ENCODE peak calls at places on chromosomes 3 and 15, in four cellular contexts. Q, B, J and M are unnamed samples.

GRCh38 chr3:72133329-72134011 is 348.5 kb upstream of the PROK2 start:
- DNase-seq in Q (no peak), J (no peak), B (peak), M (no peak)

GRCh38 chr3:126516152-126516935 is 1.2 kb downstream of the UROC1 start:
- DNase-seq in J (no peak), Q (no peak), B (no peak), M (no peak)

GRCh38 chr15:51634591-51635198 is 12.1 kb upstream of the DMXL2 start:
- DNase-seq in Q (no peak), J (no peak), B (no peak), M (no peak)

GRCh38 chr3:48428863-48429415 is 947 bp downstream of the PLXNB1 start:
- DNase-seq in Q (no peak), B (no peak), J (no peak), M (peak)

GRCh38 chr3:52029053-52029452 is 27.3 kb downstream of the DUSP7 start:
- DNase-seq in Q (no peak), B (no peak), J (no peak), M (peak)

GRCh38 chr3:136939489-136939888 is 18.3 kb upstream of the IL20RB start:
- DNase-seq in J (no peak), Q (no peak), B (no peak), M (no peak)

GRCh38 chr3:127728417-127728816 is 55.7 kb downstream of the ABTB1 start:
- DNase-seq in Q (no peak), J (no peak), B (no peak), M (no peak)

GRCh38 chr3:52554026-52554755 is 17.8 kb downstream of the UQCC5 start:
- DNase-seq in Q (no peak), B (no peak), J (no peak), M (no peak)

GRCh38 chr3:160686955-160687535 is 10.1 kb downstream of the ARL14 start:
- DNase-seq in B (peak), J (no peak), Q (no peak), M (peak)

GRCh38 chr3:39429466-39429865 is 22.9 kb downstream of the RPSA start:
- DNase-seq in B (no peak), Q (no peak), J (no peak), M (no peak)

GRCh38 chr15:33789141-33789540 is 179.2 kb upstream of the CHRM5 start:
- DNase-seq in B (no peak), Q (no peak), J (no peak), M (no peak)

GRCh38 chr3:98573231-98573728 is 20.1 kb downstream of the CPOX start:
- DNase-seq in B (no peak), Q (peak), J (no peak), M (peak)

GRCh38 chr3:190514163-190515153 is 573 bp downstream of the IL1RAP start:
- DNase-seq in Q (peak), B (peak), J (no peak), M (peak)

GRCh38 chr15:40493089-40493840 is 22.5 kb downstream of the CHST14 start:
- DNase-seq in B (no peak), J (no peak), Q (no peak), M (no peak)

GRCh38 chr3:140103986-140104645 is 169.1 kb downstream of the CLSTN2 start:
- DNase-seq in J (no peak), B (no peak), Q (no peak), M (no peak)

GRCh38 chr3:134801204-134801958 is 6.3 kb downstream of the EPHB1 start:
- DNase-seq in B (no peak), Q (no peak), J (no peak), M (no peak)

GRCh38 chr3:57227930-57228733 is 603 bp downstream of the APPL1 start:
- DNase-seq in J (no peak), B (no peak), Q (peak), M (peak)

GRCh38 chr3:73255609-73256029 is 194.2 kb downstream of the EBLN2 start:
- DNase-seq in J (no peak), Q (no peak), B (no peak), M (peak)

GRCh38 chr15:62477929-62478328 is 312.8 kb upstream of the C2CD4B start:
- DNase-seq in B (no peak), J (no peak), Q (no peak), M (no peak)

GRCh38 chr3:36362973-36363372 is 17.3 kb upstream of the STAC start:
- DNase-seq in Q (peak), J (no peak), B (peak), M (no peak)

GRCh38 chr15:41256103-41256502 is 25.0 kb downstream of the CHP1 start:
- DNase-seq in B (no peak), J (no peak), Q (no peak), M (no peak)

GRCh38 chr3:190063490-190063889 is 57.2 kb downstream of the P3H2 start:
- DNase-seq in J (no peak), B (no peak), Q (no peak), M (no peak)

GRCh38 chr3:52891164-52891563 is 6.2 kb downstream of the STIMATE start:
- DNase-seq in Q (no peak), J (no peak), B (no peak), M (no peak)

GRCh38 chr15:57224664-57225063 is 151.6 kb upstream of the CGNL1 start:
- DNase-seq in J (no peak), B (no peak), Q (no peak), M (no peak)

GRCh38 chr15:97140216-97140615 is 809.7 kb downstream of the NR2F2 start:
- DNase-seq in Q (no peak), J (no peak), B (no peak), M (no peak)

GRCh38 chr3:28761380-28761779 is 412.8 kb upstream of the AZI2 start:
- DNase-seq in B (no peak), Q (no peak), J (no peak), M (no peak)

GRCh38 chr3:65019412-65020093 is 331.8 kb upstream of the ADAMTS9 start:
- DNase-seq in J (no peak), B (no peak), Q (no peak), M (no peak)

GRCh38 chr15:28019594-28020320 is 79.4 kb downstream of the OCA2 start:
- DNase-seq in Q (no peak), B (no peak), J (no peak), M (peak)

GRCh38 chr15:72685925-72686794 is at the start of the genes BBS4 and HIGD2B:
- DNase-seq in B (peak), Q (peak), J (peak), M (peak)
- TF ChIP-seq PBX3 in B (no peak), Q (peak), J (no peak), M (no peak)

DNA sequence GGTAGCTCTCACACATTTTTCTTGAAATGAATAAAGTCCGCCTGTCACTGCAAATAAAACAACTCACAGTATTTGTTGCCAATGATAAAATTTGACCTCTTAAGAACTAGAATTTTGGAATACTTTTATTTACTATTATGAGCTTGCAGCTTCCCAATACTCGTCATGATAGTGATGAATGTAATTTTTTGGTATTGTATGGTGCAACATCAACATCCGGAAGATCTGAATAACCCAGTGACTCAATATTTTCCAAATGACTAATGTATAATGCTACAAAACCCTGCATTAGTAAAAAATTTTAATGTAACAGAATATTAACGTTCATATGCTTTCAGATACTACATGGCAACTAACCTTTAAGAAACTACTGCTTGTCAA is 95.5 kb downstream of the IGF2BP2 start:
- DNase-seq in Q (no peak), B (no peak), J (no peak), M (no peak)
- TF ChIP-seq RFX5 in Q (no peak), B (no peak), J (no peak), M (no peak)

GRCh38 chr15:63900306-63900705 is 66.6 kb upstream of the HERC1 start:
- DNase-seq in Q (no peak), B (no peak), J (no peak), M (no peak)
- TF ChIP-seq PBX3 in Q (no peak), B (no peak), J (no peak), M (no peak)

GRCh38 chr15:93165737-93166136 is 76.7 kb upstream of the RGMA start:
- DNase-seq in Q (no peak), J (no peak), B (no peak), M (no peak)
- TF ChIP-seq RFX5 in Q (no peak), J (no peak), B (no peak), M (no peak)